ENCODE peak calls at places on chromosomes 12 and 14, in seven cellular contexts. P is A673, M is K562, R is endothelial cell of umbilical vein, I is psoas muscle, B is mucosa of descending colon, Z is stomach. T is an unnamed sample. For H3K9me3, the result is how much of the 10 kb centered on the place peaks cover.

GRCh38 chr14:31781578-31781977 is 220.4 kb downstream of the NUBPL start:
- DNase-seq in M (no peak), R (no peak), P (peak), I (no peak), Z (no peak), B (no peak), T (no peak)

GRCh38 chr12:49160415-49160814 is 28.5 kb downstream of the TUBA1A start:
- DNase-seq in I (no peak), P (no peak), R (no peak), M (peak), B (no peak), Z (no peak), T (no peak)

GRCh38 chr14:61933021-61933420 is 170.8 kb downstream of the SNAPC1 start:
- DNase-seq in R (no peak), B (no peak), M (no peak), I (no peak), Z (no peak), P (no peak), T (no peak)

GRCh38 chr14:73739174-73739898 is 25.2 kb upstream of the PNMA1 start:
- DNase-seq in R (no peak), P (no peak), Z (no peak), B (peak), I (no peak), M (no peak), T (no peak)

GRCh38 chr14:22544881-22545420 is 44.1 kb downstream of the DAD1 start:
- DNase-seq in Z (no peak), M (no peak), R (no peak), I (no peak), P (peak), B (no peak), T (no peak)

GRCh38 chr14:56490379-56490778 is 89.2 kb upstream of the TMEM260 start:
- DNase-seq in B (no peak), M (no peak), P (peak), Z (no peak), I (no peak), R (peak), T (no peak)

GRCh38 chr14:71202881-71203280 is 295.6 kb downstream of the PCNX1 start:
- DNase-seq in I (no peak), M (no peak), B (no peak), Z (no peak), R (no peak), P (no peak), T (no peak)

GRCh38 chr12:114697246-114697716 is 13.3 kb upstream of the TBX3 start:
- DNase-seq in I (no peak), Z (no peak), M (no peak), B (no peak), R (no peak), P (no peak), T (no peak)

GRCh38 chr14:98345186-98345585 is 926.8 kb downstream of the BCL11B start:
- DNase-seq in M (no peak), B (no peak), R (no peak), P (no peak), Z (no peak), I (no peak), T (no peak)

GRCh38 chr14:55373784-55374725 is 37.6 kb downstream of the ATG14 start:
- DNase-seq in Z (no peak), M (no peak), P (no peak), R (peak), B (no peak), I (no peak), T (no peak)

GRCh38 chr14:64556526-64556925 is 6.8 kb downstream of the PPP1R36 start:
- DNase-seq in B (no peak), P (peak), I (no peak), Z (no peak), R (no peak), M (no peak), T (no peak)
- H3K9me3 ChIP-seq in B (under half), P (under half), I (under half), Z (under half), R (under half), M (under half), T (under half)

GRCh38 chr12:132921685-132922084 is 34.3 kb upstream of the CHFR start:
- DNase-seq in Z (no peak), I (no peak), B (no peak), R (no peak), P (no peak), M (peak), T (no peak)
- H3K9me3 ChIP-seq in Z (half or more), I (half or more), B (half or more), R (under half), P (half or more), M (under half), T (under half)

DNA sequence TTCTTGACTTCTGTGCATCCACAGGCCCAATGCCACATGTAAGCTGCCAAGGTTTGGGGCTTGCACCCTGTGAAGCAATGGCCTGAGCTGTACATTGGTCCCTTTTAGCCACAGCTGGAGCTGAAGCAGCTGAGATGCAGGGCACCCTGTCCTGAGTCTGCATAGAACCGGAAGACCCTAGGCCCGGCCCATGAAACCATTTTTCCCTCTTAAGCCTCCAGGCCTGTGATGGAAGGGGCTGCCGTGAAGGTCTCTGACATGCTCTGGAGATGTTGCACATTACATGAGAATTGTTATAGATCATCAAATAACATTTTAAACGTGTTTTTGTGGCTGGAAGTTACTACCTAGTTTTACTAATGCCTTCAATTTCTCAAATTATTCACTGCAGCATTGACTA is 188.7 kb downstream of the RPAP3 start:
- DNase-seq in P (no peak), R (no peak), M (no peak), I (no peak), Z (no peak), B (no peak), T (no peak)
- H3K9me3 ChIP-seq in P (under half), R (under half), M (under half), I (under half), Z (under half), B (under half), T (under half)

DNA sequence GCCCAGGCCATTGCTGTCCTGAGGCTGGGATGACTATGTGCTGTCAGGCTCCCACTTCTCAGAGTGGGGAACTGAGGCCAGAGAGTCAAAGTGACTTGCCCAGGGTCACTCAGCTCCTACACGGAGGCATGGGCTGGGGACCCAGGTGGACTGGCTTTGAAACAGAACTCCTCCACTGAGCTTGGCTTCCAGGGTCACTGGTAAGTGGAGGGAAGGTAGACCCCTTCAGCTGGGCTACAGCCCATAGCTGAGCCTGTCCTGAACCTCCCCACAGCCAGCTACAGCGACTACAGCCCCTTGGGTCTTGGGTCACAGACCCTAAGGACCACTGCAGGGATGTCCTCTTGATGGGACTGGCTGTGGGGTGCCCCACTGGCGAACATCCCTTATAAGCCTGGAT is 40.3 kb upstream of the TRAF3 start:
- DNase-seq in R (no peak), Z (no peak), B (no peak), M (no peak), P (no peak), I (no peak), T (no peak)
- H3K9me3 ChIP-seq in R (under half), Z (under half), B (under half), M (under half), P (under half), I (under half), T (under half)